ENCODE peak calls at places on chromosomes 4 and X, in four cellular contexts. T, U, V and M are unnamed samples.
A peak's percentile ranks its signal among the peaks of the same experiment; 100 is the strongest.

GRCh38 chr4:107780665-107781064 is 44.1 kb upstream of the SGMS2 start:
- DNase-seq in T (no peak), U (no peak), V (no peak), M (no peak)

GRCh38 chr4:119906277-119906676 is 160.4 kb downstream of the MAD2L1 start:
- DNase-seq in T (peak; percentile 23), U (no peak), V (no peak), M (no peak)

GRCh38 chr4:40057540-40058091 is 966 bp downstream of the N4BP2 start:
- DNase-seq in T (no peak), U (peak; percentile 73), V (peak; percentile 88), M (peak; percentile 90)

GRCh38 chrX:19343085-19343461 is 654 bp upstream of the PDHA1 start:
- DNase-seq in T (no peak), U (no peak), V (no peak), M (no peak)

GRCh38 chr4:86975927-86976326 is 41.1 kb downstream of the AFF1 start:
- DNase-seq in T (no peak), U (no peak), V (no peak), M (no peak)

GRCh38 chr4:11622961-11623725 is 194.4 kb upstream of the HS3ST1 start:
- DNase-seq in T (no peak), U (no peak), V (no peak), M (no peak)

GRCh38 chr4:20474119-20474518 is 222.4 kb downstream of the SLIT2 start:
- DNase-seq in T (no peak), U (no peak), V (no peak), M (no peak)

GRCh38 chr4:107518076-107518475 is 202.0 kb downstream of the PAPSS1 start:
- DNase-seq in T (no peak), U (no peak), V (no peak), M (no peak)

GRCh38 chrX:129230850-129231512 is 292.3 kb downstream of the SMARCA1 start:
- DNase-seq in T (no peak), U (no peak), V (no peak), M (no peak)

GRCh38 chr4:103443324-103443723 is 245.2 kb upstream of the CENPE start:
- DNase-seq in T (no peak), U (no peak), V (no peak), M (no peak)

GRCh38 chr4:151251922-151252321 is 25.0 kb upstream of the PRSS48 start:
- DNase-seq in T (no peak), U (no peak), V (no peak), M (no peak)

GRCh38 chr4:174716986-174717770 is 111.9 kb downstream of the GLRA3 start:
- DNase-seq in T (no peak), U (no peak), V (no peak), M (no peak)

GRCh38 chrX:150257348-150258175 is 105.6 kb upstream of the MAMLD1 start:
- DNase-seq in T (no peak), U (no peak), V (no peak), M (no peak)